ENCODE peak calls at places on chromosome 10, in nine cellular contexts. I is NCI-H460, A is NCI-H345, F is cardiac muscle cell, Y is left cardiac atrium, L is thyroid gland, G is coronary artery, U is KG1, Z is NCI-H2029. S is an unnamed sample.

GRCh38 chr10:122232781-122233180 is 38.3 kb upstream of the BTBD16 start:
- DNase-seq in I (no peak), A (no peak), F (peak; percentile 78), Y (no peak), L (no peak), G (no peak), U (no peak), Z (no peak), S (no peak)

GRCh38 chr10:31101123-31101522 is 69.5 kb upstream of the ZNF438 start:
- DNase-seq in I (no peak), A (no peak), F (peak; percentile 66), Y (no peak), L (peak; percentile 79), G (no peak), U (no peak), Z (no peak), S (peak; percentile 38)

GRCh38 chr10:3969876-3970666 is 185.1 kb upstream of the KLF6 start:
- DNase-seq in I (no peak), A (no peak), F (no peak), Y (no peak), L (no peak), G (no peak), U (no peak), Z (no peak), S (no peak)

GRCh38 chr10:26112532-26112931 is 104.0 kb upstream of the GAD2 start:
- DNase-seq in I (no peak), A (no peak), F (no peak), Y (no peak), L (no peak), G (no peak), U (no peak), Z (no peak), S (no peak)

GRCh38 chr10:121927361-121927840 is 430 bp downstream of the ATE1 start:
- DNase-seq in I (peak; percentile 40), A (peak; percentile 19), F (peak; percentile 50), Y (peak; percentile 68), L (peak; percentile 67), G (no peak), U (no peak), Z (no peak), S (no peak)

GRCh38 chr10:44902838-44903545 is 8.1 kb upstream of the TMEM72 start:
- DNase-seq in I (no peak), A (no peak), F (peak; percentile 8), Y (no peak), L (peak; percentile 46), G (no peak), U (no peak), Z (no peak), S (no peak)

GRCh38 chr10:5776881-5777197 is 36.4 kb downstream of the GDI2 start:
- DNase-seq in I (no peak), A (no peak), F (peak; percentile 73), Y (no peak), L (no peak), G (no peak), U (no peak), Z (no peak), S (no peak)

GRCh38 chr10:71840177-71840711 is 10.8 kb downstream of the PSAP start:
- DNase-seq in I (peak; percentile 65), A (peak; percentile 75), F (peak; percentile 97), Y (peak; percentile 86), L (peak; percentile 93), G (no peak), U (no peak), Z (peak; percentile 25), S (no peak)

GRCh38 chr10:110411047-110411410 is 86.7 kb upstream of the DUSP5 start:
- DNase-seq in I (no peak), A (no peak), F (peak; percentile 76), Y (peak; percentile 45), L (peak; percentile 27), G (no peak), U (no peak), Z (no peak), S (no peak)

GRCh38 chr10:30055094-30055701 is 4.2 kb downstream of the JCAD start:
- DNase-seq in I (no peak), A (no peak), F (peak; percentile 16), Y (no peak), L (no peak), G (no peak), U (no peak), Z (no peak), S (no peak)

GRCh38 chr10:80260295-80261243 is 28.9 kb downstream of the MAT1A start:
- DNase-seq in I (peak; percentile 26), A (peak; percentile 36), F (peak; percentile 21), Y (no peak), L (no peak), G (no peak), U (peak; percentile 26), Z (no peak), S (no peak)

GRCh38 chr10:129963076-129963830 is 821 bp downstream of the EBF3 start:
- DNase-seq in I (no peak), A (peak; percentile 34), F (peak; percentile 69), Y (no peak), L (peak; percentile 29), G (peak; percentile 72), U (no peak), Z (no peak), S (no peak)

GRCh38 chr10:112282086-112282485 is 1.1 kb upstream of the TECTB start:
- DNase-seq in I (no peak), A (no peak), F (no peak), Y (no peak), L (no peak), G (no peak), U (no peak), Z (no peak), S (no peak)

GRCh38 chr10:103547391-103547946 is 54.0 kb downstream of the NEURL1 start:
- DNase-seq in I (no peak), A (no peak), F (no peak), Y (no peak), L (no peak), G (no peak), U (no peak), Z (no peak), S (no peak)

GRCh38 chr10:103951942-103952341 is 15.0 kb upstream of the SLK start:
- DNase-seq in I (no peak), A (peak; percentile 22), F (no peak), Y (no peak), L (no peak), G (no peak), U (no peak), Z (peak; percentile 4), S (no peak)

GRCh38 chr10:132298038-132298935 is 9.5 kb downstream of the STK32C start:
- DNase-seq in I (no peak), A (no peak), F (no peak), Y (peak; percentile 2), L (no peak), G (peak; percentile 49), U (no peak), Z (no peak), S (no peak)

GRCh38 chr10:32927750-32928149 is 30.3 kb downstream of the ITGB1 start:
- DNase-seq in I (no peak), A (no peak), F (no peak), Y (no peak), L (no peak), G (no peak), U (no peak), Z (no peak), S (no peak)

GRCh38 chr10:84935772-84936171 is 607.4 kb downstream of the CCSER2 start:
- DNase-seq in I (no peak), A (no peak), F (no peak), Y (no peak), L (no peak), G (no peak), U (no peak), Z (no peak), S (no peak)

GRCh38 chr10:42477170-42477569 is 161.2 kb downstream of the ZNF33B start:
- DNase-seq in I (no peak), A (no peak), F (no peak), Y (no peak), L (no peak), G (no peak), U (no peak), Z (no peak), S (no peak)

GRCh38 chr10:77898323-77899079 is 28.1 kb downstream of the DLG5 start:
- DNase-seq in I (no peak), A (peak; percentile 25), F (no peak), Y (no peak), L (peak; percentile 71), G (no peak), U (no peak), Z (no peak), S (peak; percentile 95)

GRCh38 chr10:52172581-52172980 is 141.5 kb upstream of the DKK1 start:
- DNase-seq in I (no peak), A (no peak), F (peak; percentile 60), Y (no peak), L (no peak), G (no peak), U (no peak), Z (no peak), S (no peak)

GRCh38 chr10:96565774-96566173 is 21.0 kb downstream of the TM9SF3 start:
- DNase-seq in I (no peak), A (no peak), F (peak; percentile 35), Y (no peak), L (no peak), G (no peak), U (no peak), Z (no peak), S (no peak)

GRCh38 chr10:77101416-77101815 is 536.2 kb downstream of the KCNMA1 start:
- DNase-seq in I (no peak), A (no peak), F (no peak), Y (no peak), L (no peak), G (no peak), U (no peak), Z (no peak), S (no peak)

GRCh38 chr10:49285232-49285631 is 13.7 kb upstream of the C10orf71 start:
- DNase-seq in I (no peak), A (no peak), F (no peak), Y (no peak), L (no peak), G (no peak), U (no peak), Z (no peak), S (no peak)

GRCh38 chr10:78892383-78893191 is 176.2 kb upstream of the ZMIZ1 start:
- DNase-seq in I (no peak), A (no peak), F (peak; percentile 11), Y (no peak), L (no peak), G (no peak), U (no peak), Z (no peak), S (no peak)

GRCh38 chr10:80382989-80383388 is 25.4 kb upstream of the PRXL2A start:
- DNase-seq in I (peak; percentile 34), A (peak; percentile 8), F (peak; percentile 64), Y (peak; percentile 36), L (peak; percentile 32), G (no peak), U (peak; percentile 17), Z (no peak), S (no peak)

GRCh38 chr10:71708897-71709882 is 10.4 kb downstream of the C10orf105 start:
- DNase-seq in I (no peak), A (no peak), F (no peak), Y (no peak), L (no peak), G (no peak), U (no peak), Z (no peak), S (no peak)